ENCODE peak calls at places on chromosomes 5 and 9, in ten cellular contexts. F, C, X, A, J, P, N, I, Y and D are unnamed samples.

GRCh38 chr5:160165137-160166068 is 46.2 kb upstream of the PWWP2A start:
- DNase-seq in F (peak), C (peak), X (peak), A (peak), J (peak), P (peak), N (peak), I (peak), Y (no peak), D (peak)

GRCh38 chr5:4199036-4199435 is 603.4 kb downstream of the IRX1 start:
- DNase-seq in F (no peak), C (no peak), X (no peak), A (no peak), J (no peak), P (no peak), N (no peak), I (no peak), Y (no peak), D (no peak)

GRCh38 chr5:91281409-91281808 is 101.7 kb downstream of the ARRDC3 start:
- DNase-seq in F (no peak), C (no peak), X (no peak), A (no peak), J (no peak), P (no peak), N (peak), I (no peak), Y (no peak), D (no peak)

GRCh38 chr5:9877473-9877872 is 247.3 kb upstream of the TAS2R1 start:
- DNase-seq in F (no peak), C (no peak), X (no peak), A (no peak), J (no peak), P (no peak), N (no peak), I (no peak), Y (no peak), D (no peak)

GRCh38 chr5:5179597-5179996 is 39.5 kb downstream of the ADAMTS16 start:
- DNase-seq in F (no peak), C (no peak), X (peak), A (no peak), J (no peak), P (no peak), N (no peak), I (no peak), Y (no peak), D (no peak)

GRCh38 chr5:116572375-116573278 is 2.0 kb downstream of the SEMA6A start:
- DNase-seq in F (peak), C (peak), X (peak), A (peak), J (peak), P (peak), N (no peak), I (peak), Y (no peak), D (peak)

GRCh38 chr9:15735083-15735974 is 182.5 kb downstream of the CCDC171 start:
- DNase-seq in F (no peak), C (no peak), X (no peak), A (no peak), J (no peak), P (no peak), N (peak), I (no peak), Y (no peak), D (no peak)

GRCh38 chr9:21812415-21812814 is 10.0 kb downstream of the MTAP start:
- DNase-seq in F (no peak), C (no peak), X (no peak), A (no peak), J (no peak), P (no peak), N (peak), I (no peak), Y (no peak), D (no peak)

GRCh38 chr5:32225445-32225844 is 51.3 kb upstream of the GOLPH3 start:
- DNase-seq in F (no peak), C (no peak), X (no peak), A (no peak), J (no peak), P (no peak), N (no peak), I (peak), Y (no peak), D (no peak)

GRCh38 chr9:78115073-78115472 is 83.5 kb upstream of the GNAQ start:
- DNase-seq in F (peak), C (no peak), X (peak), A (no peak), J (no peak), P (no peak), N (no peak), I (no peak), Y (no peak), D (no peak)

GRCh38 chr9:26245072-26245471 is 566.8 kb upstream of the TUSC1 start:
- DNase-seq in F (no peak), C (no peak), X (no peak), A (no peak), J (no peak), P (no peak), N (no peak), I (no peak), Y (no peak), D (no peak)

GRCh38 chr5:176771102-176771845 is 39.1 kb upstream of the UNC5A start:
- DNase-seq in F (no peak), C (peak), X (no peak), A (no peak), J (peak), P (no peak), N (no peak), I (peak), Y (no peak), D (no peak)

GRCh38 chr9:38437193-38437823 is 13.1 kb upstream of the IGFBPL1 start:
- DNase-seq in F (no peak), C (no peak), X (no peak), A (peak), J (no peak), P (peak), N (no peak), I (no peak), Y (peak), D (no peak)

GRCh38 chr5:73938280-73938937 is 312.4 kb downstream of the ARHGEF28 start:
- DNase-seq in F (no peak), C (no peak), X (no peak), A (no peak), J (no peak), P (no peak), N (peak), I (no peak), Y (no peak), D (no peak)

GRCh38 chr5:159515197-159515596 is 184.9 kb upstream of the IL12B start:
- DNase-seq in F (no peak), C (no peak), X (no peak), A (no peak), J (no peak), P (no peak), N (no peak), I (no peak), Y (no peak), D (no peak)

GRCh38 chr9:4333787-4334186 is 33.9 kb upstream of the GLIS3 start:
- DNase-seq in F (no peak), C (no peak), X (no peak), A (no peak), J (no peak), P (no peak), N (no peak), I (no peak), Y (no peak), D (no peak)

GRCh38 chr5:106882035-106882434 is 788.7 kb downstream of the EFNA5 start:
- DNase-seq in F (no peak), C (no peak), X (no peak), A (no peak), J (no peak), P (no peak), N (no peak), I (no peak), Y (no peak), D (no peak)

GRCh38 chr5:87413116-87413645 is 451 bp upstream of the CCNH start:
- DNase-seq in F (no peak), C (no peak), X (peak), A (no peak), J (no peak), P (no peak), N (no peak), I (no peak), Y (no peak), D (no peak)

GRCh38 chr5:41636605-41637004 is 126.2 kb upstream of the PLCXD3 start:
- DNase-seq in F (peak), C (no peak), X (peak), A (no peak), J (no peak), P (no peak), N (no peak), I (no peak), Y (no peak), D (no peak)

GRCh38 chr5:15260347-15261278 is 239.4 kb upstream of the FBXL7 start:
- DNase-seq in F (no peak), C (no peak), X (no peak), A (no peak), J (no peak), P (no peak), N (no peak), I (no peak), Y (no peak), D (no peak)

GRCh38 chr9:129972816-129973215 is 70.2 kb downstream of the FNBP1 start:
- DNase-seq in F (no peak), C (no peak), X (no peak), A (no peak), J (no peak), P (no peak), N (no peak), I (peak), Y (no peak), D (no peak)

GRCh38 chr9:119801311-119801710 is 432.1 kb upstream of the BRINP1 start:
- DNase-seq in F (no peak), C (no peak), X (no peak), A (no peak), J (no peak), P (no peak), N (no peak), I (no peak), Y (no peak), D (no peak)

GRCh38 chr9:79858509-79858908 is 286.7 kb downstream of the TLE4 start:
- DNase-seq in F (no peak), C (no peak), X (no peak), A (no peak), J (no peak), P (no peak), N (peak), I (no peak), Y (peak), D (no peak)

GRCh38 chr5:157511656-157512644 is 51.9 kb downstream of the NIPAL4 start:
- DNase-seq in F (no peak), C (peak), X (peak), A (peak), J (peak), P (peak), N (peak), I (peak), Y (no peak), D (peak)

DNA sequence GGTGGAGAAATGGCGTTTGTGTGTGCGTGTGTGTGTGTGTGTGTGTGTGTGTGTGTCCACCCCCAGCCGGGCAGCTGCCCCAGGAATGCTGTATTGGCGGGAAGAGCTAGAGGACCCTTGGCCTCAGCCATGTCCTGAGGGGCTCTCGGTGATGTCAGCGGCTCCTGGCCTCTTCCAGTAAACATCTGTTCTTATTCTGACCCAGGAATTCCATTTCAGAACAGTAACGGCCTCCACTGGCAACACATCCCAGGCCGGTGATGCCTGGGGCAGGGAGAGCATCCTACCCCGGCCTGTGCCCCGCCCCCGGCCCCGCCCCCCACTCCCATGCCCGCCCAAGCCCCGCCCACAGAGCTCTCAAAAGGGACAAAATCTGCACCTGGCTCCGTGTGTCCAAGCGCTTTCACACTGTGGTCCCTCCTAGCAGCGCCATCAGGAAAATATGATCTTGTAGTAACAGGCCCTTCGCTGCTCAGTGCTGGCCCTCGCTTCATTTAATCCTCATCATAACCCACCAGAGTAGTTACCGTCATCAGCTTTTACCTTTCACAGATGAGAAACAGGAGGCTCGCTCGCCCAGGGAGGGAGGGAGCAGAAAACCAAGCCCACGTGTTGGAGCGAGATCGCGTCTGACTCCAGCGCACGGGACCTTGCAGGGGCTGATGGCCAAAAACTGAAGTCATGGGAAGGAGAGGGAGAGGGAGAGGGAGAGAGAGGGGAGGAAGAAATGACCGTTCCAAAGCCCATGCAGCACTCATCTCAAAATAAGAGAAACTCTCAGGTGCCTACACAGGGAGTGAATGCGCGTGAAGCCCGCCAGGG is 18.9 kb downstream of the ADAMTS2 start:
- DNase-seq in F (peak), C (peak), X (peak), A (peak), J (peak), P (no peak), N (no peak), I (peak), Y (no peak), D (peak)
- H3K4me3 ChIP-seq in F (no peak), C (no peak), X (peak), A (no peak), J (no peak), P (no peak), N (no peak), I (no peak), Y (no peak), D (peak)

DNA sequence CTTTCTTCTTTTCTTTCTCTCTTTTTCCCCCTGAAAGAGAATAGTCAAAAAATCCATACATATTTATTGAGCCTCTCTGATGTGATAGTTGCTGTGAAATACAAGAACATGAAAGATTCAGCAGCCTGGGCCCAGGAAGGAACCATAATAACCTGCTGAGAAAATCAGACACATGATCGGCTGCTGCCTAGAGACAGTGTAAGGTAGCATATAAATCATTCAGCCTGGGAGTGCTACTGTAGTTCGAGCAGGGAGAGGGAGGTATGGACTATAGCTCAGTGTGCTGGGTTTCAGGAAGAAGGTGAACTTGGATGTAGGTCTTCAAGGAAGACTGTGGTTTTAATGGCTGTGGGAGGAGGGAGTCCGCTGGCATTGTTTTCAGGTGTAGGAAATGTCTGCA is 469.1 kb downstream of the RAB3C start:
- DNase-seq in F (no peak), C (no peak), X (no peak), A (no peak), J (no peak), P (no peak), N (no peak), I (no peak), Y (no peak), D (no peak)
- TF ChIP-seq POLR2AphosphoS5 in F (no peak), C (no peak), X (no peak), A (no peak), J (no peak), P (no peak), N (no peak), I (no peak), Y (no peak), D (no peak)

DNA sequence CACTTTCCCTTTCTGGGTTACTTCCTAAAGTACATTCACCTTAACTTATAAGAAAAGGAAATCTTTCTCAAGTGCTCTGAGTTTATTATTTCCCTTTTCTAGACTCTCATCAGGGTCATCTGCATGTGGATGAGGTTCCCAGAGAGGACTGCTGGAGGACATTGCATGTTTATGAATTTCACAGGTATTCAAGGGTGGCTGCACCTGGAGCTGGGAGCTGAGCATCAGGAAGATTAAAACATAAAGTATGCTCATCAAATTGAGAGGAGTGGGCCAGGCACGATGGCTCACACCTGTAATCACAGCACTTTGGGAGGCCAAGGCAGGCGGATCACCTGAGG is 34.7 kb upstream of the PLIN2 start:
- DNase-seq in F (no peak), C (peak), X (no peak), A (no peak), J (no peak), P (no peak), N (no peak), I (no peak), Y (no peak), D (no peak)
- H3K4me3 ChIP-seq in F (no peak), C (peak), X (no peak), A (no peak), J (no peak), P (no peak), N (no peak), I (no peak), Y (no peak), D (no peak)

DNA sequence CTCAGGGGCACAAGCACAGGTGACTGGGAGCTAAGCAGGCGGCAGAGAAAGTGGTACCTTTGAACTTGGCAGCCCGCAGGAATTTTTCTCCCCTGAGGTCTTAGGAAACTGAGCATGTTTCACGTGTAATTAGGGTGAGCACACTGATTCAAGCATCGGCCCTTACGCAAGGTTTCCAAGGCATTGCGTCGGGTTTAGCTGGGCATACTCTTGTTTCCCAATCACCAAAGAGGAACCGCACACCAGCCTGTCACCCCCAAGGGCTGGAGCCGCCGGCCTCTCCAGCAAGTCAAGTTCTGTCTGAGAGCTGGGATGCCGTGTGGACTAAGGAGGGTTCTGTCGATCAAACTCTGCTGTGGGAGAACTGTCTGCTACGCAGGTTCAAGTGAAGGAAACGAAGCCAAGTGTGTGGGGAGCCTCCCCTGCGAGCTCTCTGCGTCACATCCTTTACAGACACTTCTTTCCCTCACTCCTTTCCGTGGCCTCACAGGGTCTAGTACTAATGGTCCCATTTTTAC is 53.0 kb downstream of the ERGIC1 start:
- DNase-seq in F (no peak), C (peak), X (no peak), A (peak), J (peak), P (peak), N (no peak), I (peak), Y (peak), D (peak)
- TF ChIP-seq POLR2AphosphoS5 in F (no peak), C (peak), X (no peak), A (peak), J (peak), P (peak), N (no peak), I (peak), Y (no peak), D (peak)

DNA sequence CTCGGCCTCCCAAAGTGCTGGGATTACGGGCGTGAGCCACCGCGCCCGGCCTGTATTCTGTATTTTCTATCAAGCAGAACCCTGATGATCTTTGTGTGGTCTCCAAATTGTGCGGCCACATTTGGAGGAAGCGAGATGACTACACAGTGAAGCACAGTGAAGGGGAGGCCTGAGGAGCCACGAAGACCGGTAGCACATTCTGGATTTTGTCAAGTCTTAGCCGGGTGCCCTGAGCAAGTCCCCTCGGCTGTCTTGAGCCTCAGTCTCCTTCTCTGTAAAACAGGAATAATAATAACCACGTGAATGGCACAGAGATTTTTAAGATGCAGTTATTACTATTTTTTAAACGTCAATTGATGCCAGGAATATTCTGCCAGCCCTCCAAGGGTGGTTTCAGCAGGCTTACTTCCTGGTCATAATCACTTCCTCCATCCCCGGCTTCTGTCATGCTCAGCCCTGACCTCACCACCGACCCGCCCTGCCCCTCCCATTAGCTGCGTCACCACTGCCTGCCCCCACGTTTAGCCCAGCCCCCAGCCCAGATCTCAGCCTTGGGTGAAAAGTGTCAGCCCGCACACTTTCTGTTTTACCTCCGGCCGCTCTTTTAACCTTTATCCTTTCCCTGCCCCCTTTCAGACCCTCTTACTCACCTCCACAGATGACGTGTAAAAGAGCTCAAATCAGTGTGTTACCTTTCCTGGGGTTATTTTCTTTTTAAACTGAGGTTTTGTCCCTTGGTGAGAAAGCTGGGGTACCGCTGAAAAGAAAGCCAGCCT is 27.0 kb upstream of the ERGIC1 start:
- DNase-seq in F (no peak), C (peak), X (peak), A (peak), J (peak), P (peak), N (no peak), I (peak), Y (peak), D (peak)
- H3K4me3 ChIP-seq in F (no peak), C (peak), X (peak), A (peak), J (peak), P (peak), N (peak), I (no peak), Y (no peak), D (peak)

GRCh38 chr9:134670042-134670525 is 28.5 kb downstream of the COL5A1 start:
- DNase-seq in F (no peak), C (no peak), X (no peak), A (no peak), J (no peak), P (no peak), N (no peak), I (peak), Y (no peak), D (no peak)
- TF ChIP-seq POLR2AphosphoS5 in F (peak), C (no peak), X (no peak), A (peak), J (no peak), P (no peak), N (no peak), I (no peak), Y (no peak), D (no peak)

GRCh38 chr5:54212331-54212730 is 98.0 kb downstream of the ARL15 start:
- DNase-seq in F (no peak), C (no peak), X (no peak), A (no peak), J (no peak), P (no peak), N (no peak), I (no peak), Y (no peak), D (no peak)
- H3K4me3 ChIP-seq in F (no peak), C (no peak), X (no peak), A (no peak), J (no peak), P (no peak), N (no peak), I (no peak), Y (no peak), D (no peak)

DNA sequence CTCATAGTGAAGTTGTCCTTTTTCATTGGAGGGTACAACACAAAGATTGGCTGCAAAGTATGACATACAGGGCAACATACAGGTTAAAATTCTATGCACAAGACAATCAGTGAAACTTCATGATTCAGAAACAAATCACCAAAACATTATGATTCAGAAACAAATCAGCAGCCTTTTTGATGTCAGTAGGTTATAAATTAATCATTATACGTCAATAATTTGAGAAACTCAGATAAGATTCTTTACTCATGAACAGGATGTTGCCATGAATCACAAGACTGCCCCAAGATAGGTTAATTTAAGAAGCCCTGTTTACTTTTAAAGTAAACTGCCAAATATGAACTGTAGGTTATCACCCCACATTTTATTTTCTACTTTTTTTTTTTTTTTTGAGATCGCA is 62.2 kb upstream of the IL33 start:
- DNase-seq in F (no peak), C (no peak), X (no peak), A (no peak), J (no peak), P (no peak), N (no peak), I (no peak), Y (no peak), D (no peak)
- TF ChIP-seq POLR2AphosphoS5 in F (no peak), C (no peak), X (no peak), A (no peak), J (no peak), P (no peak), N (no peak), I (no peak), Y (no peak), D (no peak)